ENCODE peak calls at places on chromosome 20, in ten cellular contexts. Q is fibroblast of lung, T is nephron progenitor cell, B is thoracic aorta, G is lower lobe of right lung, F is cardiac fibroblast, J is A549, Y is HFFc6, W is endodermal cell, A is cardiac muscle cell. N is an unnamed sample.

GRCh38 chr20:24952376-24953203 is 3.5 kb downstream of the CST7 start:
- DNase-seq in Q (no peak), T (no peak), B (no peak), G (no peak), F (no peak), J (no peak), Y (no peak), W (peak; percentile 41), A (no peak), N (no peak)

GRCh38 chr20:62808211-62808865 is 3.7 kb downstream of the OGFR start:
- DNase-seq in Q (peak; percentile 61), T (peak; percentile 89), B (no peak), G (peak; percentile 82), F (peak; percentile 59), J (peak; percentile 65), Y (no peak), W (peak; percentile 95), A (peak; percentile 64), N (peak; percentile 35)

GRCh38 chr20:58651548-58651822 is 402 bp downstream of the STX16 start:
- DNase-seq in Q (no peak), T (no peak), B (no peak), G (no peak), F (no peak), J (no peak), Y (no peak), W (no peak), A (no peak), N (no peak)

GRCh38 chr20:23497458-23498026 is 6.6 kb downstream of the CST8 start:
- DNase-seq in Q (no peak), T (no peak), B (no peak), G (no peak), F (no peak), J (no peak), Y (no peak), W (no peak), A (no peak), N (no peak)

GRCh38 chr20:62219101-62219991 is 732 bp downstream of the HRH3 start:
- DNase-seq in Q (no peak), T (no peak), B (no peak), G (no peak), F (peak; percentile 18), J (peak; percentile 42), Y (no peak), W (peak; percentile 69), A (no peak), N (no peak)

GRCh38 chr20:20743511-20744169 is 31.2 kb upstream of the RALGAPA2 start:
- DNase-seq in Q (peak; percentile 49), T (no peak), B (peak; percentile 12), G (peak; percentile 69), F (no peak), J (no peak), Y (no peak), W (peak; percentile 75), A (peak; percentile 84), N (no peak)

GRCh38 chr20:53942121-53942816 is 128.1 kb downstream of the BCAS1 start:
- DNase-seq in Q (no peak), T (peak; percentile 13), B (no peak), G (no peak), F (no peak), J (no peak), Y (no peak), W (peak; percentile 88), A (no peak), N (no peak)

GRCh38 chr20:42043921-42044320 is 425.7 kb upstream of the CHD6 start:
- DNase-seq in Q (no peak), T (no peak), B (no peak), G (no peak), F (no peak), J (no peak), Y (no peak), W (peak; percentile 59), A (no peak), N (no peak)

GRCh38 chr20:6855074-6855473 is 87.6 kb downstream of the BMP2 start:
- DNase-seq in Q (no peak), T (no peak), B (no peak), G (no peak), F (no peak), J (no peak), Y (no peak), W (no peak), A (no peak), N (no peak)

GRCh38 chr20:58690851-58691250 is 1.7 kb upstream of the NPEPL1 start:
- DNase-seq in Q (peak; percentile 58), T (no peak), B (no peak), G (no peak), F (peak; percentile 62), J (no peak), Y (no peak), W (peak; percentile 41), A (peak; percentile 72), N (peak; percentile 19)

GRCh38 chr20:10646886-10647420 is 26.8 kb downstream of the JAG1 start:
- DNase-seq in Q (no peak), T (no peak), B (no peak), G (no peak), F (no peak), J (no peak), Y (no peak), W (no peak), A (no peak), N (no peak)

DNA sequence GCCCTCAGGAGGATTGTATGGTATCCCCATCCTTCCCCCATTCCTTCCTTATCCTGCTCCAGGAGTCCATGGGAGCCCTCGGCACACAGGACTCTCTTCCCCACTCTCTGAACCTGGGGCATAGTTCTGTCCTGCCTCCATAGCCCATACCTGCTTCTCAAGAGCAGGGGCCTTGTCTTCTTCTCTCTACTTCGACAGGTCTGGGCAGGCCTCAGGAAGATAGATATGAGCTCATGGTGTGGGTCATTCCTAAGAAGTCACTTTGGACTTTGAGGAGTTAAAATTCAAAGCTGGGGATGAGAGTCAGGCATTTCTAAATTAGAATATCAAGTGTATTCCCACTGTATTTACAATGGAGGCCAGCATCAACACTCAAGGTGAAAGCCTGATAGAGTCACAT is 8.4 kb upstream of the ADA start:
- DNase-seq in Q (no peak), T (no peak), B (no peak), G (no peak), F (no peak), J (no peak), Y (no peak), W (no peak), A (no peak), N (no peak)
- TF ChIP-seq CTCF in Q (no peak), T (no peak), B (no peak), G (no peak), F (no peak), J (no peak), Y (no peak), W (no peak), A (no peak), N (no peak)

GRCh38 chr20:37192137-37192854 is 12.9 kb upstream of the MROH8 start:
- DNase-seq in Q (peak; percentile 92), T (peak; percentile 77), B (peak; percentile 40), G (peak; percentile 86), F (peak; percentile 88), J (peak; percentile 75), Y (peak; percentile 79), W (peak; percentile 93), A (peak; percentile 95), N (peak; percentile 88)
- TF ChIP-seq CTCF in Q (peak; percentile 99), T (peak; percentile 88), B (peak; percentile 92), G (peak; percentile 93), F (peak; percentile 97), J (peak; percentile 76), Y (peak; percentile 94), W (peak; percentile 87), A (peak; percentile 94), N (peak; percentile 98)

GRCh38 chr20:51738877-51739447 is 29.2 kb downstream of the ATP9A start:
- DNase-seq in Q (no peak), T (no peak), B (no peak), G (no peak), F (no peak), J (peak; percentile 35), Y (no peak), W (no peak), A (no peak), N (no peak)
- TF ChIP-seq CTCF in Q (no peak), T (no peak), B (no peak), G (no peak), F (no peak), J (no peak), Y (no peak), W (no peak), A (no peak), N (no peak)

GRCh38 chr20:3407426-3408250 is at the start of gene DNAAF9:
- DNase-seq in Q (peak; percentile 64), T (peak; percentile 74), B (peak; percentile 19), G (peak; percentile 89), F (peak; percentile 75), J (peak; percentile 88), Y (peak; percentile 56), W (peak; percentile 92), A (peak; percentile 84), N (peak; percentile 45)
- TF ChIP-seq CTCF in Q (peak; percentile 0), T (peak; percentile 26), B (peak; percentile 68), G (peak; percentile 38), F (peak; percentile 6), J (peak; percentile 32), Y (peak; percentile 71), W (peak; percentile 76), A (peak; percentile 18), N (peak; percentile 3)

GRCh38 chr20:35395728-35396127 is 16.0 kb downstream of the UQCC1 start:
- DNase-seq in Q (peak; percentile 65), T (no peak), B (peak; percentile 16), G (no peak), F (peak; percentile 84), J (no peak), Y (peak; percentile 50), W (no peak), A (peak; percentile 87), N (peak; percentile 79)
- TF ChIP-seq CTCF in Q (no peak), T (no peak), B (no peak), G (no peak), F (peak; percentile 12), J (no peak), Y (peak; percentile 24), W (no peak), A (peak; percentile 16), N (peak; percentile 54)

DNA sequence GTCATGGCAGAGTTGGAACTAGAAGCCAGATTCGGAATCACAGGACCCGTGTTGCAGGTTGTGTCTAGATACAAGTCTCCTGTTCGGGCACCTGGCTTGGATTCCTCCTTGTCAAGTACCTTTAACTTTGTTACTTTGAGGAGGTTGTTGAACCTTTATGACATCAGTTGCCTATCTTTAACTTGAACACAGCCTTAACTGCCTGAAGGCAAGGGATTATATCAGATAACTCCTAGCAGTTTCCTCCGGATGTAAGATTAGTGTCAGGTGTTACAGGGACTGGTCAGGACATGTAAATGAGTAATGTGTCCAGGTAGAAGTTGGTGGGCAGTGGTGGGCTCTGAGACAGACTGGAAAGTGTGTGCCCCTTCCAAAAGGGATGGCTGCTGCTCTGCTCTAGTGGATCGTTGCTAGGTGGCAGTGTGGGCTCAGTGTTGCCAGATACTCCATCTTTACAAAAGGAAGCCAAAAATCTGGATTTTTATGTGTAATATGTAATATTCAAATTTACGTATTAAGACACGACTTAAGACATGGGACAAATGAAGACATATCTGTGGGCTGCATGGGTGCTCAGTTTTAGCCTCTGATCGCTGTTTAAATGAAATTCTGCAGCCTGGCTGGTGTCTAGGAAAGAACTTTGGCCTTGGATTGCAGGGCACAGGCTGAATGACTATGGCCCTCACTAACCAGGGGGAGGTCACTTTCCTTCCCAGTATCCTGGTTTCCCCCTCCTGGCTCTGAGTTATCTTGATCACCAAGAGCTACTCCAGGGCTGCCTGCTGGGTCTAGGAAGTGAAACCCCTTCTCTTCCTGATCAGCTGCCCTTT is 27.1 kb downstream of the CHMP4B start:
- DNase-seq in Q (no peak), T (no peak), B (no peak), G (no peak), F (no peak), J (no peak), Y (no peak), W (no peak), A (no peak), N (no peak)
- TF ChIP-seq CTCF in Q (peak; percentile 7), T (no peak), B (no peak), G (no peak), F (no peak), J (peak; percentile 18), Y (peak; percentile 33), W (peak; percentile 41), A (peak; percentile 4), N (peak; percentile 30)